ENCODE peak calls at places on chromosome 6, in five cellular contexts. L is T-helper 1 cell, F is NCI-H510A treated with DMSO at 0.1 percent for 48 hours, E is EL, X is endothelial cell. M is an unnamed sample.

GRCh38 chr6:138242987-138243592 is 24.8 kb upstream of the PBOV1 start:
- DNase-seq in L (no peak), F (peak; percentile 26), E (no peak), X (no peak), M (no peak)

GRCh38 chr6:34791164-34791841 is 580 bp upstream of the BLTP3A start:
- DNase-seq in L (peak; percentile 6), F (peak; percentile 93), E (peak; percentile 44), X (peak; percentile 25), M (peak; percentile 71)

GRCh38 chr6:81326856-81327561 is 425.5 kb downstream of the TENT5A start:
- DNase-seq in L (no peak), F (no peak), E (peak; percentile 26), X (no peak), M (no peak)

GRCh38 chr6:42175860-42176259 is 2.7 kb downstream of the GUCA1A start:
- DNase-seq in L (no peak), F (no peak), E (no peak), X (no peak), M (no peak)

GRCh38 chr6:129523814-129524213 is 186.2 kb downstream of the ARHGAP18 start:
- DNase-seq in L (no peak), F (no peak), E (no peak), X (no peak), M (no peak)

GRCh38 chr6:4212588-4212987 is 77.2 kb upstream of the ECI2 start:
- DNase-seq in L (no peak), F (no peak), E (no peak), X (no peak), M (no peak)

GRCh38 chr6:42375007-42375635 is 76.6 kb downstream of the TRERF1 start:
- DNase-seq in L (no peak), F (no peak), E (no peak), X (no peak), M (no peak)

GRCh38 chr6:105882071-105882803 is 203.9 kb upstream of the PRDM1 start:
- DNase-seq in L (no peak), F (no peak), E (no peak), X (no peak), M (no peak)

GRCh38 chr6:151292974-151293373 is 53.2 kb downstream of the AKAP12 start:
- DNase-seq in L (no peak), F (no peak), E (peak; percentile 5), X (no peak), M (no peak)

GRCh38 chr6:53239526-53239925 is 90.9 kb upstream of the GCM1 start:
- DNase-seq in L (no peak), F (no peak), E (no peak), X (no peak), M (no peak)